ENCODE peak calls at places on chromosomes 1 and 21, in nine cellular contexts. S is tibial artery, E is spleen, D is body of pancreas, F is psoas muscle, C is GM23338, B is transverse colon, V is MM.1S, H is neural progenitor cell. J is an unnamed sample. For H3K4me1, the result is how much of the 10 kb centered on the place peaks cover.

GRCh38 chr1:234979316-234980223 is 149.1 kb downstream of the TOMM20 start:
- DNase-seq in C (no peak), S (peak), D (no peak), H (no peak), V (no peak), F (no peak), B (no peak), E (no peak), J (peak)

GRCh38 chr1:181100015-181100905 is 11.8 kb downstream of the IER5 start:
- DNase-seq in H (peak), V (no peak), C (peak), E (no peak), F (no peak), D (no peak), S (peak), B (no peak), J (no peak)

GRCh38 chr1:147600119-147601111 is 59.1 kb downstream of the BCL9 start:
- DNase-seq in E (no peak), B (no peak), V (no peak), F (no peak), D (no peak), H (no peak), C (peak), S (no peak), J (no peak)

GRCh38 chr1:218350909-218351616 is 5.9 kb downstream of the TGFB2 start:
- DNase-seq in D (no peak), B (no peak), S (no peak), F (no peak), V (no peak), C (no peak), H (no peak), E (no peak), J (no peak)

GRCh38 chr1:64363616-64364015 is 106.3 kb upstream of the CACHD1 start:
- DNase-seq in D (no peak), S (no peak), E (no peak), C (no peak), F (no peak), V (no peak), B (no peak), H (no peak), J (no peak)

GRCh38 chr21:44259082-44259705 is 2.5 kb downstream of the DNMT3L start:
- DNase-seq in F (no peak), V (no peak), C (no peak), B (no peak), D (no peak), H (no peak), S (no peak), E (peak), J (no peak)

GRCh38 chr1:75671708-75672107 is 52.8 kb upstream of the ACADM start:
- DNase-seq in S (no peak), B (no peak), V (no peak), H (no peak), C (no peak), F (no peak), E (no peak), D (no peak), J (no peak)

GRCh38 chr1:145887631-145888030 is 2.0 kb upstream of the ANKRD35 start:
- DNase-seq in C (no peak), D (no peak), E (no peak), V (no peak), S (no peak), B (no peak), F (no peak), H (no peak), J (no peak)

GRCh38 chr21:35926003-35926541 is 134.3 kb downstream of the SETD4 start:
- DNase-seq in B (no peak), D (no peak), F (no peak), H (no peak), C (no peak), V (no peak), E (no peak), S (no peak), J (no peak)

GRCh38 chr1:161374373-161374772 is 6.7 kb upstream of the CFAP126 start:
- DNase-seq in E (no peak), H (no peak), F (no peak), B (no peak), S (no peak), C (peak), V (no peak), D (no peak), J (no peak)

GRCh38 chr1:18734001-18734400 is 103.4 kb downstream of the PAX7 start:
- DNase-seq in D (no peak), H (no peak), V (no peak), C (no peak), E (peak), S (peak), B (no peak), F (no peak), J (no peak)

DNA sequence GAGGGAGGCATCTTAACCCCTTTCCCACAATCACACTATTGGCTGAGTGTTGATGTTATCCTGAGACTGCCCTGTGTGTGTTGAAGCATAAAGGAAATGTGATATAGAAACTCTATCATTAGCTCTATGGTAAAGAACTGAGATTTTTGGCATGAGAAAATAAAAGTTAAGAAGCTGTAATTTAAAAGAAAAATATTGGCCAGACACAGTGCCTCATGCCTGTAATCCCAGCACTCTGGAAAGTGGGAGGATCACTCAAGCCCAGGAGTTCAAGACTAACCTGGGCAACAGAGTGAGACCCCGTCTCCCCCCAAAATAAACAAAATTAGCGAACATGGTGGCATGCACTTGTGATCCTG is 14.2 kb upstream of the RIPK4 start:
- DNase-seq in S (no peak), B (no peak), V (no peak), H (no peak), D (no peak), C (no peak), E (no peak), F (no peak), J (no peak)
- H3K4me1 ChIP-seq in S (under half), B (under half), V (under half), H (under half), D (under half), C (under half), E (under half), F (under half), J (under half)

GRCh38 chr1:238063454-238063853 is 172.7 kb upstream of the ZP4 start:
- DNase-seq in D (peak), B (no peak), V (no peak), C (no peak), H (no peak), E (no peak), F (no peak), S (no peak), J (no peak)

GRCh38 chr1:238060046-238060445 is 169.3 kb upstream of the ZP4 start:
- DNase-seq in E (no peak), S (no peak), F (no peak), B (no peak), C (no peak), H (no peak), D (no peak), V (no peak), J (no peak)

DNA sequence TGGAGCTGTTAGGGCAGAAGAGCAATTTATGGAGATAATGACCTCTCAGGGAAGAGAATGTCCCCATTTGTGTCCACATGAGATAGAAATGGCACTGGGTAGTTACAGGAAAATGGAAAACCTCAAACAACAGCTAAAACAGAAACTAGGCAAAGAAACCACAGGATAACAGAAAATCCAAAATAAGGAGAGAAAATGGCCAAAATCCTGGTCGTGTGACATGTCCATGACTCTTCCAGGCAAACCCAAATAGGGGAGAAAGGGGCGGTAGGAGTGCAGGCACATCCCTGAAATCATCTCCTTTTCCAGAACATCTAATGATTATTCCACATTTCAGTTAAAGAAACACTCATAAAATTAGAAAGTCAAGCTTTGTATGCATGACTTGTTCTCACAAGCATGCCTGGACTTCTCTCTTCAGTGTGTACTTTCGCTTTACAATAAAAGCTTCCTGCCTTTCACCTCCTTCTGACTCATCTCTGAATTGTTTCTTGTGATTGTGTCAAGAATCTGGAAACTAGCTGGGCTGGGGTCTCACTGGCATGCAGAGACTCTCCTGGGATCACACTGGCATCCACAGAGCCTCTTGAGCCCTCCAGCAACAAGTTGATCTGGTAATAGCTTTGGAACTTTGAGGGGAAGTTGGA is 171.4 kb upstream of the ZP4 start:
- DNase-seq in C (no peak), B (no peak), H (no peak), F (no peak), D (no peak), E (no peak), V (no peak), S (no peak), J (no peak)
- H3K4me3 ChIP-seq in C (no peak), B (no peak), H (no peak), F (no peak), D (no peak), E (no peak), V (no peak), S (no peak), J (no peak)

GRCh38 chr1:8947127-8947691 is 1.5 kb downstream of the CA6 start:
- DNase-seq in H (no peak), V (no peak), C (no peak), B (no peak), E (peak), S (no peak), F (no peak), D (no peak), J (no peak)

GRCh38 chr1:8944006-8944405 is 1.7 kb upstream of the CA6 start:
- DNase-seq in D (no peak), B (no peak), H (peak), F (no peak), C (no peak), V (no peak), E (no peak), S (no peak), J (no peak)

GRCh38 chr1:8943516-8943896 is 2.2 kb upstream of the CA6 start:
- DNase-seq in C (peak), V (no peak), B (no peak), S (no peak), D (no peak), F (no peak), H (peak), E (no peak), J (no peak)

GRCh38 chr1:8941906-8942305 is 3.8 kb upstream of the CA6 start:
- DNase-seq in H (no peak), D (no peak), S (no peak), V (no peak), B (no peak), F (no peak), E (no peak), C (no peak), J (no peak)

DNA sequence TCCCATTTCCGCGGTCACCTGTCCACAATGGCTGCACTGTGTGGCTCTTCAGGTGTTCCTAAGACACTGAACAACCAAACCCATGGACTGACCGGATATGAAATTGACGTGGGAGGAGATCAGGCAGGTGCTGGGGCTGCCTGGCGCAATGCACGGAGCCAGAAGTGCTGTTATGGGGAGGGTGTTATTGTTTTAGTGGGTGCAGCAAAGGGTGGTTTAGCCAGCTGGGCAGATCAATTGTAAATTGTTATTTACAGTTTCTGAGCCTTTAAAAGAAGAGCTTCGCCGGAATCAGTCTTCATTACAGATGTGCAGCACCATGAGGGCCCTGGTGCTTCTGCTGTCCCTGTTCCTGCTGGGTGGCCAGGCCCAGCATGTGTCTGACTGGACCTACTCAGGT is at the start of gene CA6:
- DNase-seq in B (no peak), D (no peak), F (no peak), S (no peak), C (no peak), E (no peak), H (no peak), V (no peak), J (no peak)
- H3K4me1 ChIP-seq in B (under half), D (under half), F (under half), S (under half), C (under half), E (half or more), H (under half), V (under half), J (under half)

GRCh38 chr1:165444897-165445370 is at the start of gene RXRG:
- DNase-seq in B (no peak), V (no peak), H (peak), F (peak), D (peak), E (no peak), S (no peak), C (peak), J (no peak)
- H3K4me3 ChIP-seq in B (peak), V (no peak), H (peak), F (peak), D (no peak), E (no peak), S (peak), C (peak), J (no peak)

GRCh38 chr1:205257735-205258134 is 30.0 kb downstream of the TMCC2 start:
- DNase-seq in F (no peak), H (no peak), S (no peak), C (no peak), E (no peak), D (no peak), V (no peak), B (no peak), J (no peak)
- H3K4me1 ChIP-seq in F (half or more), H (under half), S (under half), C (under half), E (under half), D (under half), V (under half), B (under half), J (under half)

GRCh38 chr1:207519505-207520399 is 23.8 kb downstream of the CR1 start:
- DNase-seq in H (no peak), C (peak), S (no peak), B (no peak), D (no peak), F (no peak), V (no peak), E (no peak), J (no peak)

GRCh38 chr1:207510444-207510843 is 14.5 kb downstream of the CR1 start:
- DNase-seq in F (no peak), E (no peak), H (no peak), C (no peak), D (no peak), B (no peak), V (no peak), S (no peak), J (no peak)

GRCh38 chr1:207516729-207517128 is 20.8 kb downstream of the CR1 start:
- DNase-seq in S (no peak), V (no peak), F (no peak), D (no peak), B (no peak), E (no peak), C (no peak), H (no peak), J (no peak)

GRCh38 chr1:207518608-207519239 is 22.8 kb downstream of the CR1 start:
- DNase-seq in D (no peak), F (no peak), C (no peak), B (no peak), V (no peak), E (no peak), H (no peak), S (no peak), J (no peak)

GRCh38 chr1:207514890-207515289 is 18.9 kb downstream of the CR1 start:
- DNase-seq in D (no peak), S (no peak), H (no peak), E (no peak), F (no peak), V (peak), B (no peak), C (no peak), J (no peak)
- H3K4me3 ChIP-seq in D (no peak), S (no peak), H (no peak), E (no peak), F (no peak), V (no peak), B (no peak), C (no peak), J (no peak)

DNA sequence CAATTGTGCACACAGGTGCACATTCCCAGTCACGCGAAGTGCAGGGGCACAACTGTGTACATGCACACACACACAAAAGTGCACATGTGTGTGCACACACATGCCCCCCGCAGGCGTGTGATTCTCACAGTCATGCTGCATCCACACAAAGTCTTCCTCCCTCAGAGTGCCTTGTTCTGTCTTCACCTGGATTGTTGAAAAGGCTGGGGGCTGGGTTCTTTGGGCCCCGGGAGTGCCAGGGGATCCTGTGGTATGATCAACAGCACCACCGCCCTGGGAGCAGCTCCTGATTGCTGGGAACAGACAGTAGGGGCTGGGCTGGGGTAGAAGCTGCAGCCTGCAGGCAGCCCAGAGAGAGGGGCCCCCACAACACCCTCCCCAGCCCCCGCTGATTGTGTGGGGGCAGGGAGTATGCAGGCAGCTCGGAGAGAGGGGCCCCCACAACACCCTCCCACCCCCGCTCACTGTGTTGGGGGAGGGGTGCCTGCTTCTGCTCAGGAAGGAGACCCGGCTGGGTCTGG is 3.4 kb downstream of the COL18A1 start:
- DNase-seq in E (peak), S (peak), H (no peak), B (no peak), F (peak), V (no peak), D (no peak), C (no peak), J (no peak)
- H3K4me1 ChIP-seq in E (under half), S (half or more), H (half or more), B (under half), F (under half), V (under half), D (half or more), C (half or more), J (under half)

DNA sequence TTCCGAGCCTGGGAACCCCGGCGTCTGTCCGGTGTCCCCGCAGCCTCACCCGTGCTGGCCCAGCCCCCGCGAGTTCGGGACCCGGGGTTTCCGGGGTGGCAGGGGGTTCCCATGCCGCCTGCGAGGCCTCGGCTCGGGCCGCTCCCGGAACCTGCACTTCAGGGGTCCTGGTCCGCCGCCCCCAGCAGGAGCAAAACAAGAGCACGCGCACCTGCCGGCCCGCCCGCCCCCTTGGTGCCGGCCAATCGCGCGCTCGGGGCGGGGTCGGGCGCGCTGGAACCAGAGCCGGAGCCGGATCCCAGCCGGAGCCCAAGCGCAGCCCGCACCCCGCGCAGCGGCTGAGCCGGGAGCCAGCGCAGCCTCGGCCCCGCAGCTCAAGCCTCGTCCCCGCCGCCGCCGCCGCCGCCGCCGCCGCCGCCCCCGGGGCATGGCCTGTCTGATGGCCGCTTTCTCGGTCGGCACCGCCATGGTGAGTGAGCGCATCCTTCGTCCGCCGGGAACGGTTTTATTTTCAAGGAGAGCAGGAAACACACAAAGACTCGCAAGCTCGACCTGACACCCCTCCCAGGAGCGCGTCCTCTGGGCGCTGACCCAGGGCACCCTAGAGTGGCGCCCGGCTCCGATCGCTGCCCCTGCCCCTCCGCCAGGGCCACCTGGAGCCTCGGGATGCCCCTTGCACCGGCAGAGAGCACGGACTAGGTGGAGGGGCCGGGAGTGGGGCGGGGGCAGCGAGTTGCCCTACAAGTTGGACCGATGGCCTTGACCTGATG is at the start of gene ABCG1:
- DNase-seq in S (peak), C (peak), B (peak), E (peak), H (peak), F (peak), V (peak), D (no peak), J (peak)
- H3K4me3 ChIP-seq in S (peak), C (peak), B (peak), E (peak), H (peak), F (peak), V (peak), D (peak), J (peak)

GRCh38 chr1:67746299-67746698 is 61.3 kb downstream of the GADD45A start:
- DNase-seq in B (no peak), E (no peak), C (peak), F (no peak), D (no peak), H (peak), V (no peak), S (peak), J (no peak)
- H3K4me1 ChIP-seq in B (under half), E (under half), C (half or more), F (under half), D (half or more), H (half or more), V (half or more), S (half or more), J (under half)